ENCODE peak calls at places on chromosomes 13 and 19, in five cellular contexts. X is K562; G is NCI-H2029; N is activated CD8-positive, alpha-beta memory T cell treated with anti-CD3 and anti-CD28 coated beads for 48 hours; W is stimulated activated CD8-positive, alpha-beta memory T cell treated with anti-CD3 and anti-CD28 coated beads, Interleukin-15, amount 100 ng/mL, for 24 hours. K is an unnamed sample.

GRCh38 chr13:32893176-32893575 is 123.0 kb upstream of the KL start:
- DNase-seq in W (no peak), G (no peak), X (no peak), N (no peak), K (no peak)

GRCh38 chr19:19214892-19215291 is 3.1 kb downstream of the NCAN start:
- DNase-seq in W (no peak), G (no peak), X (peak), N (no peak), K (no peak)

GRCh38 chr19:9793051-9793591 is 24.6 kb upstream of the ZNF846 start:
- DNase-seq in X (no peak), N (no peak), W (peak), G (no peak), K (no peak)

GRCh38 chr13:27424246-27425150 is at the start of gene GTF3A:
- DNase-seq in N (peak), X (peak), W (peak), G (peak), K (peak)

GRCh38 chr13:37074703-37075102 is 15.2 kb upstream of the SUPT20H start:
- DNase-seq in X (no peak), W (no peak), G (no peak), N (no peak), K (no peak)

GRCh38 chr13:29538625-29538976 is 56.9 kb downstream of the SLC7A1 start:
- DNase-seq in N (no peak), W (no peak), X (no peak), G (no peak), K (no peak)

GRCh38 chr19:15297416-15298224 is 34.7 kb downstream of the BRD4 start:
- DNase-seq in X (no peak), W (no peak), G (peak), N (no peak), K (no peak)

GRCh38 chr19:8352134-8352827 is 9.2 kb upstream of the KANK3 start:
- DNase-seq in G (no peak), W (no peak), X (no peak), N (no peak), K (no peak)

GRCh38 chr13:32592082-32592481 is 5.8 kb downstream of the PDS5B start:
- DNase-seq in N (no peak), W (no peak), G (no peak), X (no peak), K (no peak)

GRCh38 chr19:48469056-48469881 is at the start of gene CYTH2:
- DNase-seq in G (peak), W (peak), N (peak), X (peak), K (peak)

K was measured in GM12864.